ENCODE peak calls at places on chromosomes 2 and 18, in six cellular contexts. I is right cardiac atrium, A is gastrocnemius medialis, H is dorsolateral prefrontal cortex, T is psoas muscle, P is heart right ventricle. L is an unnamed sample. For H3K27me3, the result is how much of the 10 kb centered on the place peaks cover.

GRCh38 chr18:32470136-32470712 is 458 bp downstream of the GAREM1 start:
- DNase-seq in T (peak), A (peak), I (peak), P (peak), H (peak), L (no peak)

GRCh38 chr18:6885992-6886823 is 156.7 kb downstream of the ARHGAP28 start:
- DNase-seq in A (no peak), I (peak), P (no peak), T (no peak), H (peak), L (no peak)

GRCh38 chr2:229178706-229179105 is 92.4 kb downstream of the PID1 start:
- DNase-seq in H (no peak), T (no peak), P (no peak), A (no peak), I (no peak), L (no peak)

GRCh38 chr2:109280804-109281203 is 151.8 kb downstream of the SH3RF3 start:
- DNase-seq in A (peak), H (no peak), T (no peak), P (no peak), I (no peak), L (no peak)

GRCh38 chr2:189421644-189422043 is 19.6 kb upstream of the WDR75 start:
- DNase-seq in P (no peak), A (no peak), I (no peak), H (no peak), T (no peak), L (no peak)

GRCh38 chr2:215609089-215610032 is 173.5 kb upstream of the FN1 start:
- DNase-seq in P (no peak), H (no peak), I (no peak), T (no peak), A (no peak), L (no peak)

GRCh38 chr2:142682528-142682927 is 194.9 kb upstream of the KYNU start:
- DNase-seq in T (no peak), I (no peak), A (no peak), H (no peak), P (no peak), L (no peak)

GRCh38 chr2:108923736-108924443 is 65.1 kb downstream of the EDAR start:
- DNase-seq in H (no peak), T (no peak), I (no peak), P (no peak), A (no peak), L (no peak)

DNA sequence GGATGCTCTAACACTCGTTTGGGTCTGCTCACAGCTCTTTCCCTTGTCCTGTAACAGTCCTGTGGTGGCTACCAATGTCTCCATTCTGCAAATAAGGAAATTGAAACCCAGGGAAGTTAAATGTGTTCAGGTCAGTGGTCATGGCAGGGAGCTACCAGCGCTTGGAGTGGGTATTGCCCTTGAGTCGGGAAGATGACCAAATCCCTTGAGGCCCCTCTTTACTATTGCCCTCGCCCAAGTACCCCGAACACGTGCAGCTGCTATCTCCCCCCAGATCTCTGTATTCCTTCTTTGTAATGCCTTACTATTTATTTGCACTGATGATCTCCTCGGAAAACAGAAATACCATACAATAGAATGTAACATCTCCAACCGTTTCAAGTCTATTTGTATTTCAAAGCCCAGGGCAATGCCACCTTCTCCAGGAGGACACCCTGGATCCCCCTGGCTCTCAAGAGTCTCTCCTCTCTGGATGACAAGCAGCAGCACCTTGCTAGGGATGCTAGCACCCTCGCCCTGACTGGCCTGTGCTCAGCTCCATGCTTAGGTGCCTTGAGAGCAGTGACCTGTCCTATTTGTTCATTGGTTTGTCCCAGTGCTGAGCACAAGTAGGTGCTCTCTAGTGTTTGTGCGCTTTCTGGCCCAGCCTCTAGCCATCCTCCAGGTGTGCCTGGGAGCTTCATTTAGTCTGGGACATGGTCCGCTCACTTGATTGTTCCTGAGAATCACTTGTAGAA is 15.1 kb downstream of the DYSF start:
- DNase-seq in P (no peak), T (no peak), A (no peak), H (no peak), I (no peak), L (no peak)
- H3K27me3 ChIP-seq in P (under half), T (under half), A (under half), H (under half), I (under half), L (under half)

GRCh38 chr2:197308635-197309368 is 1.8 kb downstream of the ANKRD44 start:
- DNase-seq in A (no peak), I (no peak), T (no peak), P (no peak), H (no peak), L (no peak)
- H3K27me3 ChIP-seq in A (under half), I (under half), T (under half), P (under half), H (under half), L (under half)

DNA sequence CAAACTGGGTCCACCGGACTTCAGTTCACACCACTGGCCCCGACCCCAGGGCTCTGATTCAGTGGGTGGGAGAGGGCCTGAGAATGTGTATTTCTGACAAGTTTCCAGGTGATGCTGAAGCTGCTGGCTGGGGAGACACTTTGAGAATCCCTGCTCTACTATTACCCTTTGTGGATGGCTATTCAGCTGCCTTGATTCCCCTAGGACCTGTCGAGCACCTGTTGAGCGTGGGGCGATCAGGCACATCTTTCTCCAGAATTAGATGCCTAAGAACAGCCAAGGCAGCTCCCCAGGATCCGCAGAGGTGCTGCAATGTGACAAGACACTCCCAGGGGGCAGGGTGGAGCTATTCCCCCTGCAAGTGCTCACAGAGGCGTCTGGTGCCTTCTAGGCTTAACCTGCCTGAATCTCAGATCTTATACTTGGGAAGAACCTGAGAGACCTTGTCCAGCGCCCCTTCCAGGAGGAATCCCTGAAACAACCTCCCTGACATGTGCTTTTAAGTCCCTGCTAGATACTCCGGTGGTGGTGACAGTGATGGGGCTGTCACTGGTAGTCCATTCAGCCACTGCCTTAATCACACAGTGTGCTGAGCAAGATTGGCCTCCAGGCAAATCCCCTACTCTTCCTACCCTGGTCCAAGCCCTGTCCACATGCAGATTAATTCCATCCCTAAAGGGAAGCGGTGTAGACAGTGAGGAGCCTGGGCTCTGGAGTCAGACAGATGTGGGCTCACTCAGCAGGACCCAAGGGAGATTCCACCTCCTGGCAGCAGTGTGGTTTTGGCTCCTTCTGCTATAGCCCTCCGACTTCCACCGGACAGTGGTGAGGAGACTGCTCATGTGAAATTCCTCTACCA is 43.4 kb upstream of the OTOF start:
- DNase-seq in I (no peak), P (no peak), H (no peak), A (peak), T (no peak), L (no peak)
- H3K27me3 ChIP-seq in I (under half), P (under half), H (under half), A (under half), T (under half), L (under half)

DNA sequence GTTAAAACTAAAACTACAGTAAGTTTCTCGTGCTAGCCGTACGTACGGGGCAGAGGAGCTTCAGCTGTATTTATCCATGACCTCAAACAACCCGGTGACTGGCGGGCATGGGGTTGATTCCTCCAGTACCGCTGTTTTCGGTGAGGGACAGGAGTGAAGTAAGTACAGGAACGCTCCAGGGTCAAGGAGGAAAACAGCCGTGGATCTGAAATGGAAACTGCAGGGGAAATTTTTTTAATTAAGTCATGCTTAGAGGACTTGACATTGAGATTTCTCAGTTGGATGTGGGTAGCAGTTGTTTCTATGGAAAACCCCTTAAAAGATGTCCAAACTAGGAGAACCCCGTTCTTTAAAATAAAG is 1.2 kb downstream of the RAB12 start:
- DNase-seq in A (peak), T (no peak), H (no peak), P (no peak), I (peak), L (no peak)
- H3K27me3 ChIP-seq in A (under half), T (under half), H (under half), P (under half), I (under half), L (under half)

GRCh38 chr2:104872866-104873688 is 19.2 kb downstream of the POU3F3 start:
- DNase-seq in P (no peak), H (peak), A (peak), I (peak), T (no peak), L (no peak)
- H3K27me3 ChIP-seq in P (half or more), H (under half), A (under half), I (under half), T (under half), L (under half)

DNA sequence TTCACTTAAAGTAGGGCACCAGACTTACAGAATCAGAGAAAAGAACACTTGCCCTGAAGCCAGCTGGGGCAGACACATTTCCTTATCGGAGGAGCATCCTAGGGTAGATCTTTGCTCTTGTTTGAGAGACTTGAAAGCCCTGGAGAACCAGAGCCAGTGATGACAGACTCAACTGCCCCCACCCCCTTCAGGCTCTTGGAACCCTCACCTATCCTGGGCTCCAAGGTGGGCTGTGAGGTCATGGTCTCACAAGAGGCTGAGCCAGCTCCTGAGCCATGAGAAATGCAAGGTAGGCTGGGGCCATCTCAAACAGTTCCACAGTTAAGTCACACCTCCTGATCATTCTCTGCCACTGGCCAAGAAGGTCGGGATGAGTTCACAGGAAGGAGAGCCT is 6.4 kb upstream of the GBX2 start:
- DNase-seq in P (no peak), A (no peak), I (no peak), H (no peak), T (no peak), L (no peak)
- H3K27me3 ChIP-seq in P (half or more), A (half or more), I (under half), H (half or more), T (under half), L (under half)

GRCh38 chr2:66427219-66427768 is 7.6 kb upstream of the MEIS1 start:
- DNase-seq in I (no peak), T (no peak), A (no peak), H (no peak), P (no peak), L (no peak)
- H3K27me3 ChIP-seq in I (under half), T (under half), A (under half), H (under half), P (under half), L (under half)

GRCh38 chr2:190974629-190975361 is 39.2 kb downstream of the STAT1 start:
- DNase-seq in I (peak), P (peak), A (no peak), T (no peak), H (peak), L (no peak)
- H3K27me3 ChIP-seq in I (under half), P (under half), A (under half), T (under half), H (under half), L (under half)

L was measured in thoracic aorta.